ENCODE peak calls at places on chromosomes 16 and 17, in five cellular contexts. A is NCI-H1048, O is psoas muscle, L is occipital lobe, E is EL. H is an unnamed sample.

GRCh38 chr17:79975498-79976134 is 60.1 kb downstream of the TBC1D16 start:
- DNase-seq in A (no peak), O (no peak), L (no peak), E (no peak), H (peak)

GRCh38 chr16:25005445-25006306 is 9.5 kb downstream of the ARHGAP17 start:
- DNase-seq in O (no peak), L (no peak), A (no peak), E (no peak), H (no peak)

GRCh38 chr16:79598341-79599181 is 2.0 kb downstream of the MAF start:
- DNase-seq in E (peak), L (peak), A (no peak), O (peak), H (peak)

GRCh38 chr17:13182450-13182849 is 164.6 kb upstream of the ELAC2 start:
- DNase-seq in O (no peak), E (no peak), A (no peak), L (no peak), H (no peak)

GRCh38 chr17:82536220-82537201 is 17.0 kb downstream of the FOXK2 start:
- DNase-seq in O (no peak), A (no peak), E (peak), L (no peak), H (no peak)

GRCh38 chr17:45294506-45294905 is 22.3 kb downstream of the MAP3K14 start:
- DNase-seq in A (no peak), E (peak), L (no peak), O (no peak), H (no peak)

GRCh38 chr17:74831442-74832146 is 28.1 kb downstream of the GRIN2C start:
- DNase-seq in L (no peak), A (no peak), O (no peak), E (no peak), H (no peak)

GRCh38 chr17:37836593-37836992 is 87.6 kb upstream of the TBC1D3K start:
- DNase-seq in L (no peak), E (no peak), O (no peak), A (no peak), H (no peak)

GRCh38 chr17:68865584-68865983 is 89.6 kb downstream of the ABCA8 start:
- DNase-seq in E (no peak), O (no peak), L (no peak), A (no peak), H (no peak)

GRCh38 chr16:30691907-30692306 is 7.1 kb upstream of the SRCAP start:
- DNase-seq in A (no peak), O (no peak), E (no peak), L (no peak), H (no peak)

GRCh38 chr17:7219812-7220592 is at the start of the genes ACADVL and DLG4:
- DNase-seq in O (peak), A (no peak), L (peak), E (peak), H (peak)

GRCh38 chr16:30401768-30402425 is 5.5 kb upstream of the ZNF771 start:
- DNase-seq in L (no peak), O (no peak), A (no peak), E (no peak), H (no peak)

GRCh38 chr17:20315321-20315720 is 152.0 kb downstream of the LGALS9B start:
- DNase-seq in O (no peak), L (no peak), A (no peak), E (no peak), H (no peak)

GRCh38 chr16:56382459-56382858 is 42.9 kb downstream of the AMFR start:
- DNase-seq in O (no peak), A (no peak), L (no peak), E (no peak), H (no peak)

GRCh38 chr16:56988948-56989945 is at the start of gene NLRC5:
- DNase-seq in A (peak), O (peak), E (peak), L (peak), H (peak)

GRCh38 chr16:86533942-86534341 is 21.1 kb downstream of the MTHFSD start:
- DNase-seq in L (no peak), E (no peak), A (no peak), O (no peak), H (no peak)

GRCh38 chr17:44353656-44354331 is 8.7 kb downstream of the GRN start:
- DNase-seq in E (peak), O (no peak), L (no peak), A (no peak), H (no peak)

GRCh38 chr17:77507116-77507885 is 366.5 kb downstream of the SEC14L1 start:
- DNase-seq in L (no peak), E (no peak), A (no peak), O (no peak), H (peak)

GRCh38 chr16:78506372-78507193 is 407.1 kb downstream of the WWOX start:
- DNase-seq in A (no peak), O (no peak), E (no peak), L (no peak), H (no peak)

GRCh38 chr16:85395207-85395912 is 217.8 kb upstream of the GSE1 start:
- DNase-seq in O (peak), A (no peak), E (peak), L (peak), H (peak)

GRCh38 chr17:19671433-19671832 is 22.9 kb downstream of the ALDH3A2 start:
- DNase-seq in A (no peak), E (no peak), O (no peak), L (no peak), H (no peak)

GRCh38 chr17:50102164-50102991 is 7.2 kb downstream of the PDK2 start:
- DNase-seq in O (peak), A (no peak), L (no peak), E (no peak), H (no peak)

GRCh38 chr17:69761011-69761410 is 314.0 kb upstream of the KCNJ16 start:
- DNase-seq in A (no peak), L (no peak), E (peak), O (no peak), H (no peak)

H was measured in dorsolateral prefrontal cortex.